ENCODE peak calls at places on chromosomes 1 and 21, in ten cellular contexts. V is psoas muscle, Y is cardiac fibroblast, W is fibroblast of mammary gland, G is endothelial cell, Z is heart right ventricle, R is astrocyte, O is A549, H is GM10248, P is Peyer's patch. D is an unnamed sample.

GRCh38 chr1:52237430-52237829 is 95.5 kb downstream of the ZFYVE9 start:
- DNase-seq in V (no peak), Y (peak; percentile 59), W (peak; percentile 84), G (no peak), Z (no peak), R (peak; percentile 90), O (no peak), H (no peak), P (no peak), D (no peak)

GRCh38 chr1:189269011-189269410 is 1208.7 kb downstream of the BRINP3 start:
- DNase-seq in V (no peak), Y (peak; percentile 10), W (peak; percentile 28), G (no peak), Z (no peak), R (peak; percentile 26), O (no peak), H (no peak), P (no peak), D (no peak)

GRCh38 chr1:111707906-111708305 is 31.3 kb downstream of the INKA2 start:
- DNase-seq in V (no peak), Y (peak; percentile 79), W (peak; percentile 43), G (no peak), Z (no peak), R (peak; percentile 26), O (no peak), H (no peak), P (no peak), D (no peak)

GRCh38 chr1:150061632-150062101 is 5.9 kb upstream of the VPS45 start:
- DNase-seq in V (no peak), Y (peak; percentile 90), W (peak; percentile 94), G (no peak), Z (no peak), R (peak; percentile 96), O (no peak), H (no peak), P (no peak), D (no peak)

GRCh38 chr1:220878223-220879081 is 791 bp upstream of the HLX start:
- DNase-seq in V (no peak), Y (peak; percentile 48), W (peak; percentile 36), G (no peak), Z (peak; percentile 49), R (no peak), O (no peak), H (peak; percentile 27), P (peak; percentile 73), D (no peak)

GRCh38 chr21:41426656-41427311 is 745 bp downstream of the MX1 start:
- DNase-seq in V (no peak), Y (no peak), W (no peak), G (no peak), Z (no peak), R (no peak), O (no peak), H (peak; percentile 42), P (no peak), D (no peak)

GRCh38 chr1:115924730-115925129 is 51.6 kb upstream of the SLC22A15 start:
- DNase-seq in V (no peak), Y (no peak), W (no peak), G (no peak), Z (no peak), R (no peak), O (no peak), H (no peak), P (no peak), D (no peak)

GRCh38 chr1:200862713-200863415 is 9.9 kb upstream of the GPR25 start:
- DNase-seq in V (no peak), Y (no peak), W (peak; percentile 15), G (no peak), Z (no peak), R (no peak), O (no peak), H (no peak), P (no peak), D (no peak)

GRCh38 chr1:97630968-97631367 is 289.9 kb downstream of the DPYD start:
- DNase-seq in V (no peak), Y (peak; percentile 36), W (no peak), G (no peak), Z (no peak), R (peak; percentile 33), O (no peak), H (no peak), P (no peak), D (no peak)

GRCh38 chr21:25107708-25108107 is 499.6 kb downstream of the MRPL39 start:
- DNase-seq in V (no peak), Y (peak; percentile 74), W (peak; percentile 92), G (no peak), Z (no peak), R (peak; percentile 98), O (no peak), H (no peak), P (no peak), D (no peak)

GRCh38 chr1:80633947-80634710 is 1166.6 kb upstream of the ADGRL2 start:
- DNase-seq in V (no peak), Y (no peak), W (no peak), G (no peak), Z (no peak), R (no peak), O (no peak), H (no peak), P (no peak), D (no peak)

GRCh38 chr1:107140703-107141490 is at the start of gene NTNG1:
- DNase-seq in V (peak; percentile 39), Y (no peak), W (no peak), G (peak; percentile 31), Z (no peak), R (no peak), O (no peak), H (peak; percentile 64), P (no peak), D (no peak)
- TF ChIP-seq CTCF in V (no peak), Y (no peak), W (no peak), G (no peak), Z (no peak), R (no peak), O (no peak), H (no peak), P (no peak), D (no peak)

GRCh38 chr1:41432481-41433280 is 51.8 kb downstream of the EDN2 start:
- DNase-seq in V (peak; percentile 97), Y (peak; percentile 92), W (peak; percentile 86), G (peak; percentile 93), Z (peak; percentile 87), R (peak; percentile 87), O (peak; percentile 87), H (peak; percentile 88), P (peak; percentile 93), D (peak; percentile 80)
- TF ChIP-seq CTCF in V (peak; percentile 96), Y (peak; percentile 92), W (peak; percentile 92), G (peak; percentile 94), Z (peak; percentile 96), R (peak; percentile 81), O (peak; percentile 92), H (peak; percentile 90), P (peak; percentile 96), D (peak; percentile 88)

GRCh38 chr1:235631816-235632215 is 17.8 kb downstream of the GNG4 start:
- DNase-seq in V (no peak), Y (no peak), W (no peak), G (no peak), Z (no peak), R (no peak), O (no peak), H (no peak), P (peak; percentile 15), D (no peak)
- TF ChIP-seq CTCF in V (no peak), Y (no peak), W (no peak), G (no peak), Z (no peak), R (no peak), O (no peak), H (no peak), P (no peak), D (no peak)

DNA sequence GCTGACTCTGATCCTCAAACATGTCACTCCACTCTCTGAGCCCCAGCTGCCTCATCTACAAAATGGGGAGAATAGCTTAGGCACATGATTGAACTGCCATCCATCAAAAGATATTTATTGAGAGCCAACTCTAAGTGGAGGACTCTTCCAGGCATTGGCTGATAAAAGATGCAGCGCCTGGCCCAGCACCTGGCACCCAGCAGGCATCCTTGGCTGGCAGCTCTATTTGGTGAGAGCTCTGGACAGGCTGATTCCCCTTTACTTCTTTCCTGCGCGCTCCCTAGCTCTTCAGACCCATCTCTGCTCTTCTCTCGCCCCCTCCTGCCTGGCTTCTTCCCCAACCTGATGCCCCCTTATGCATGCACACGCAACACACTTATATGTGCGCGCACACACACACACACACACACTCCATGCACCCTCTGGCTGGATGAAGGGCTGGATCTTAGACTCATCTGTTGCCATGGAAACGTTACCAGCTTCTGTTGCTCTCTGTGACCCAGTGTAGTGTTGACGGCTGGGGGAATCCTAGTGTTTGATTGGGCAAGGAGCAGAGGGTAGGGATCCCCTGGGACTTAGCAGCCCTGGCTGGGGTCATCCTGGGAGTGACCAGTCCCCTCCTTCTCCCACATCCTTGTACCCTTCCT is 49.3 kb downstream of the VWA5B1 start:
- DNase-seq in V (no peak), Y (no peak), W (peak; percentile 19), G (no peak), Z (no peak), R (no peak), O (no peak), H (no peak), P (no peak), D (no peak)
- TF ChIP-seq CTCF in V (no peak), Y (no peak), W (no peak), G (no peak), Z (no peak), R (no peak), O (no peak), H (no peak), P (no peak), D (no peak)

D was measured in RWPE2.